ENCODE peak calls at places on chromosomes 1 and 21, in five cellular contexts. N, W, A, D and V are unnamed samples.

GRCh38 chr1:30847358-30847972 is 61.1 kb downstream of the SDC3 start:
- DNase-seq in N (peak), W (peak), A (no peak), D (peak), V (peak)

GRCh38 chr1:231040800-231041704 is 998 bp upstream of the FAM89A start:
- DNase-seq in N (no peak), W (no peak), A (peak), D (no peak), V (no peak)

GRCh38 chr1:171902527-171902926 is 61.2 kb downstream of the DNM3 start:
- DNase-seq in N (no peak), W (no peak), A (no peak), D (no peak), V (no peak)

GRCh38 chr21:45570826-45571601 is 28.8 kb upstream of the SLC19A1 start:
- DNase-seq in N (no peak), W (no peak), A (no peak), D (no peak), V (no peak)

GRCh38 chr1:154416496-154417337 is 11.6 kb downstream of the IL6R start:
- DNase-seq in N (no peak), W (no peak), A (no peak), D (no peak), V (no peak)

GRCh38 chr1:223133824-223134435 is 9.1 kb downstream of the TLR5 start:
- DNase-seq in N (peak), W (peak), A (peak), D (peak), V (peak)

GRCh38 chr1:242239394-242239793 is 240.5 kb upstream of the MAP1LC3C start:
- DNase-seq in N (no peak), W (no peak), A (no peak), D (no peak), V (no peak)

GRCh38 chr1:75273110-75273509 is 138.9 kb downstream of the LHX8 start:
- DNase-seq in N (no peak), W (no peak), A (no peak), D (no peak), V (no peak)

GRCh38 chr1:203215573-203215972 is 13.9 kb downstream of the CHIT1 start:
- DNase-seq in N (no peak), W (no peak), A (no peak), D (no peak), V (peak)

GRCh38 chr1:27504588-27505419 is 14.8 kb upstream of the WASF2 start:
- DNase-seq in N (no peak), W (peak), A (no peak), D (peak), V (no peak)

GRCh38 chr1:30315185-30315960 is 408.0 kb downstream of the MATN1 start:
- DNase-seq in N (peak), W (peak), A (no peak), D (no peak), V (peak)

GRCh38 chr1:94560333-94560732 is 18.8 kb upstream of the F3 start:
- DNase-seq in N (no peak), W (no peak), A (no peak), D (no peak), V (no peak)